ENCODE peak calls at places on chromosomes 7 and 10, in five cellular contexts. Z is ascending aorta, O is mesendoderm, T is trophoblast cell, B is left ventricle myocardium inferior. N is an unnamed sample. For H3K27me3, the result is how much of the 10 kb centered on the place peaks cover.

GRCh38 chr7:158274996-158275395 is 312.6 kb downstream of the PTPRN2 start:
- DNase-seq in B (no peak), Z (no peak), O (no peak), T (no peak), N (peak)

GRCh38 chr7:105003275-105003674 is 10.7 kb upstream of the KMT2E start:
- DNase-seq in B (no peak), Z (peak), O (no peak), T (peak), N (no peak)

GRCh38 chr7:133797818-133798485 is 329.2 kb upstream of the LRGUK start:
- DNase-seq in T (no peak), Z (no peak), B (no peak), O (no peak), N (no peak)

GRCh38 chr10:46548781-46549090 is 7.7 kb downstream of the GPRIN2 start:
- DNase-seq in B (no peak), T (no peak), O (no peak), Z (no peak), N (no peak)

GRCh38 chr7:130272456-130273080 is 5.9 kb downstream of the CPA2 start:
- DNase-seq in B (no peak), Z (no peak), T (peak), O (no peak), N (peak)

GRCh38 chr10:4481192-4481591 is 344.8 kb upstream of the AKR1E2 start:
- DNase-seq in Z (no peak), T (no peak), O (no peak), B (no peak), N (no peak)

GRCh38 chr7:85030893-85031292 is 156.0 kb downstream of the SEMA3D start:
- DNase-seq in Z (no peak), T (peak), O (peak), B (no peak), N (no peak)

GRCh38 chr10:69087600-69088470 is at the start of gene SRGN:
- DNase-seq in Z (peak), O (no peak), B (peak), T (peak), N (no peak)

GRCh38 chr7:100983451-100984187 is 14.3 kb downstream of the MUC12 start:
- DNase-seq in B (no peak), T (peak), O (no peak), Z (no peak), N (no peak)

GRCh38 chr7:151621961-151622360 is 102.3 kb upstream of the RHEB start:
- DNase-seq in B (no peak), O (no peak), Z (no peak), T (no peak), N (no peak)

GRCh38 chr7:148763622-148764021 is 64.9 kb downstream of the CUL1 start:
- DNase-seq in O (no peak), B (no peak), T (no peak), Z (no peak), N (no peak)

GRCh38 chr7:130008941-130009847 is 42.0 kb downstream of the ZC3HC1 start:
- DNase-seq in B (no peak), O (peak), Z (peak), T (peak), N (no peak)

GRCh38 chr7:67809586-67809985 is 813.0 kb downstream of the TYW1 start:
- DNase-seq in Z (no peak), T (no peak), B (no peak), O (no peak), N (no peak)

GRCh38 chr7:38027884-38028455 is 107.5 kb downstream of the EPDR1 start:
- DNase-seq in T (no peak), B (no peak), O (no peak), Z (no peak), N (no peak)

GRCh38 chr10:106614293-106614692 is 550.2 kb downstream of the SORCS1 start:
- DNase-seq in Z (no peak), O (no peak), T (no peak), B (no peak), N (no peak)
- H3K27me3 ChIP-seq in Z (under half), O (under half), T (under half), B (under half), N (under half)

GRCh38 chr7:42233939-42234338 is 3.1 kb downstream of the GLI3 start:
- DNase-seq in O (no peak), Z (no peak), B (no peak), T (peak), N (no peak)

GRCh38 chr7:42235734-42236133 is 1.3 kb downstream of the GLI3 start:
- DNase-seq in Z (no peak), T (no peak), O (no peak), B (no peak), N (peak)

GRCh38 chr7:42236266-42237161 is 495 bp downstream of the GLI3 start:
- DNase-seq in Z (no peak), T (peak), B (peak), O (peak), N (peak)

GRCh38 chr7:42233166-42233565 is 3.8 kb downstream of the GLI3 start:
- DNase-seq in B (no peak), O (peak), Z (no peak), T (no peak), N (no peak)

DNA sequence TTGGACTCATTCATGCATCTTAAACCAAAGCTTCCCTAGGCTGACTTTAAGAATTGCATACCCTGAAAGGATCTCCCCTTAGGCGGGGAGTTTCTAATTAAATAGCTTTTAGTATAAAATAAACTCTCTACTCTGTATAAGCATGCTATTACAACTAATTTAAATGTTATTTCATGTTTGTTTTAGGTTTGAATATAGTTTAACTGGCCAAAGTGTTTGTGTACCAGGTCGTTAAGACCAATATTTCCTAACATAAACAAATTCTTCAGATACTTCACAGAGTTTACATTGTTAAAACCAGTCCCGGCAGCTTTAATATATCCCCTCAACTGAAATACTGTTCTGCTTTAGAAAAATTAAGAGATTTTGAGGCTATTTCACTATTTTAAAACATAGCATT is 2.3 kb downstream of the GLI3 start:
- DNase-seq in Z (no peak), O (no peak), T (peak), B (no peak), N (no peak)
- H3K4me3 ChIP-seq in Z (no peak), O (no peak), T (no peak), B (peak), N (no peak)

GRCh38 chr7:826230-826905 is 5.9 kb upstream of the SUN1 start:
- DNase-seq in O (no peak), B (no peak), T (no peak), Z (no peak), N (no peak)

GRCh38 chr7:824664-825063 is 7.6 kb upstream of the SUN1 start:
- DNase-seq in Z (no peak), T (no peak), B (no peak), O (no peak), N (no peak)

GRCh38 chr7:824106-824505 is 8.2 kb upstream of the SUN1 start:
- DNase-seq in O (no peak), T (no peak), B (no peak), Z (no peak), N (peak)

GRCh38 chr7:823639-824038 is 8.6 kb upstream of the SUN1 start:
- DNase-seq in T (no peak), Z (no peak), B (no peak), O (no peak), N (peak)

GRCh38 chr7:825386-825785 is 6.9 kb upstream of the SUN1 start:
- DNase-seq in O (no peak), B (no peak), T (no peak), Z (no peak), N (no peak)
- H3K27me3 ChIP-seq in O (under half), B (under half), T (under half), Z (under half), N (under half)

DNA sequence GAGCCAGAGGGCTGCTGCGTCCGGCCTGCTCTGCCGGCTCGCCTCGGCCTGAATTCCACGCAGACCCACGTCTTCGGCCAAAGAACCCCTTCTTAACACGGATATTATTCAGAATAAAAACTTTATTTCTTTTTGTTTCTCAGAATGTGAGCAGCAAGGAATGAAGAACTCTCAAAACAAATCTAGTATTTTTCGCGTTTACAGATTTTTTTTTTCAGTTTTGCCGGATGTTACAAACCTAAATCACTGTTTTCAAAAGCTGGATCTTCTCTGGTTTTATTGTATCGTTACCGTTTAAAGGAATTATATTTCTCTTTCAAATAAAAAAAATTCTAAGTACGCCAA is 4.4 kb upstream of the HOXA2 start:
- DNase-seq in T (no peak), B (no peak), O (no peak), Z (no peak), N (no peak)
- H3K4me3 ChIP-seq in T (no peak), B (peak), O (no peak), Z (peak), N (no peak)

DNA sequence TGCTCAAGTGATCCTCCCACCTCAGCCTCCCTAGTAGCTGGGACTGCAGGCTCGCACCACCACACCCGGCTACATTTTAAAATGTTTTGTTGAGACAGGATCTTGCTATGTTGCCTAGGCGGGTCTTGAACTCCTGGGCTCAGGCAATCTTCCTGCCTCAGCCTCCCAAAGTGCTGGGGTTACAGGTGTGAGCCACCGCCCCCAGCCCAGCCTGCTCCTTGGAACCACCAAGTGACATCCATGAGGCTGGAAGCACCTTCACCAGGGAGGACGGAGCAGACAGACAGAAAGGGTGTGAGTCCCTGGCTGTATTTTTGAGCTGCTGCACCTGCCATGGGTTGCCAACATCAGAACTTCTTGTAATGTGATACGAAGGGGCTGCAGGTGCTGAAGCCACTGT is 62.3 kb upstream of the UBE3C start:
- DNase-seq in Z (no peak), O (no peak), T (no peak), B (no peak), N (no peak)
- H3K27me3 ChIP-seq in Z (under half), O (under half), T (under half), B (half or more), N (under half)

N was measured in H7.